ENCODE peak calls at places on chromosomes 7 and 10, in four cellular contexts. E, V, A and Z are unnamed samples.

GRCh38 chr7:95960706-95961244 is 188.4 kb downstream of the DYNC1I1 start:
- DNase-seq in V (no peak), E (no peak), A (no peak), Z (no peak)

GRCh38 chr7:6423942-6424701 is 23.6 kb downstream of the DAGLB start:
- DNase-seq in E (no peak), V (no peak), A (no peak), Z (peak)

GRCh38 chr10:124250506-124250905 is 157.1 kb upstream of the CHST15 start:
- DNase-seq in E (no peak), V (no peak), A (no peak), Z (no peak)

GRCh38 chr10:116787893-116788665 is 45.7 kb upstream of the HSPA12A start:
- DNase-seq in E (peak), A (peak), V (no peak), Z (peak)

GRCh38 chr10:30058111-30058510 is 1.3 kb downstream of the JCAD start:
- DNase-seq in E (no peak), V (no peak), A (no peak), Z (no peak)

GRCh38 chr10:123270806-123271205 is 116.6 kb downstream of the BUB3 start:
- DNase-seq in E (no peak), V (no peak), A (no peak), Z (no peak)

GRCh38 chr10:133379152-133379800 is at the start of gene PAOX:
- DNase-seq in V (no peak), E (no peak), A (peak), Z (peak)

GRCh38 chr7:127648986-127649385 is 3.0 kb upstream of the SND1 start:
- DNase-seq in V (no peak), A (no peak), E (no peak), Z (no peak)

GRCh38 chr10:103688451-103688850 is 166.9 kb downstream of the SH3PXD2A start:
- DNase-seq in V (no peak), A (no peak), E (no peak), Z (no peak)

GRCh38 chr7:64872809-64873500 is 30.1 kb upstream of the ZNF273 start:
- DNase-seq in V (no peak), E (no peak), A (no peak), Z (peak)

GRCh38 chr7:2699289-2699620 is 11.3 kb downstream of the AMZ1 start:
- DNase-seq in A (no peak), E (no peak), V (no peak), Z (no peak)

GRCh38 chr10:1205450-1206030 is 149.4 kb downstream of the WDR37 start:
- DNase-seq in A (no peak), V (no peak), E (no peak), Z (no peak)

GRCh38 chr10:119667562-119668328 is 16.6 kb downstream of the BAG3 start:
- DNase-seq in A (no peak), V (no peak), E (peak), Z (peak)

GRCh38 chr10:23294638-23295247 is 49.9 kb downstream of the C10orf67 start:
- DNase-seq in A (no peak), E (no peak), V (no peak), Z (no peak)

GRCh38 chr10:176677-177076 is 41.4 kb downstream of the ZMYND11 start:
- DNase-seq in E (no peak), A (no peak), V (no peak), Z (no peak)
- TF ChIP-seq CREM in E (no peak), A (no peak), V (no peak), Z (no peak)

DNA sequence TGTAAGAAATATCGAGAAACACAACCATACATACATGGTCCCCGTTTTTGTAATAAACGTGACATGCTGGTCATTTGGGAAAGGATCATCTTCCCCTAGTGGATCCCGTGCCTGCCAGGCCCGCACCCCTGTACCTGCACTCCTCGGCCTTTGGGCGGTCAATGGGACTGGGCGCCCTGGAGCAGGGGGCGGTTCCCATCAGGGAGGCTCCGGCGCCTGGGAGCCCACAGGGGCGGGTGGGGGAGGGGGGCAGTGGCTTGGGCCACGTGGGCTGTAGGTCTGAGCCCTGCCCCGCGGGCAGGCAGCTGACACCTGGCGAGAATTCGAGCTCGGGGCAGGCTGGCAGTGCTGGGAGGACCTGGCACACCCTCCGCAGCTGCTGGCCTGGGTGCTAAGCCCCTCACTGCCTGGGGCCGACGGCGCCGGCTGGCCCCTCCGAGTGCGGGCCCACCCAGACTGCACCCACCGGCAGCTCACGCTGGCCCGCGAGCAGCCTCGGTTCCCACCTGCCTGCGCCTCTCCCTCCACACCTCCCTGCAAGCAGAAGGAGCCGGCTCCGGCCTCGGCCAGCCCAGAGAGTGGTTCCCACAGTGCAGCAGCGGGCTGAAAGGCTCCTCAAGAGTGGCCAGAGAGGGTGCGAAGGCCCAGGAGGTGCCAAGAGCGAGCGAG is 361.6 kb upstream of the GRM3 start:
- DNase-seq in V (no peak), E (no peak), A (peak), Z (no peak)
- TF ChIP-seq CREM in V (no peak), E (no peak), A (no peak), Z (no peak)

DNA sequence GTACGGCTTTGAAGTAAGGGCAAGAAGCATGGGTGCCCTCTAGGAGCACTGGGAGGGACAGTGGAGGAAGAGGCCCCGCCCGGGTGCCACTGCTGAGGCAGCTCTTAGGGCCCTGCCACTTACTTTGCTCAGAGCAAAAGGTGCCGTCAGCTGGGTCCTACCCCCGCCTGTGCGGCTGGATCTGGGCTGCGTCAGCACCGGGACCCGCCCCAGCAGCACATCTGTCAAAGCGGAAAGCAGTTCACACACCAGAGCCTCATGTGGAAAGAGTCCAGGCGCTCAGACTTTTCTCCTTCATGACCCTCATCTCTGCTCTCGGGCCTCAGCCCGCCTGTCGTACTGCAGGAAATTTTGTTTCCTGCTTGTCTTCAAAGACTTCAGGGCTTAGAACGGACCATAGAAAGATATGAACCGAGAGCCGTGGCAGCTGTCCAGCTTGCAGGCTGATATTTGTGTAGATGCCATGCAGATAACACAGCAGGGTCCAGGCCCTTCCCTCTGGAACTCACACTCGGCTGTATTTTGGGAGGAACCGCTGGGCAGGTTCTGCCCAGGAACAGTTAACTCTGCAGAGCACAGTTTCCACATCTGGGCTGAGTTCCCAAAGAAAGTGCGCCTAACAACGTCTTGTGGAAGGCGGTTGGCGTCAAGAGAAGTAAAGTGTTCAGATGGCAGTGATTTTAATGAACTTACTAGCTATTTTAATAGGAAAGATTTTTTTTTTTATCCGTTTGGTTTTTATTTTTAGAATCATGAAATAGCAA is 44.3 kb upstream of the PRKAR1B start:
- DNase-seq in A (no peak), V (no peak), E (no peak), Z (no peak)
- TF ChIP-seq CREM in A (no peak), V (no peak), E (no peak), Z (no peak)

GRCh38 chr10:32650246-32650655 is 204.3 kb downstream of the CCDC7 start:
- DNase-seq in A (no peak), E (no peak), V (peak), Z (no peak)
- TF ChIP-seq CREM in A (no peak), E (no peak), V (no peak), Z (no peak)

GRCh38 chr10:79178614-79179403 is 110.0 kb downstream of the ZMIZ1 start:
- DNase-seq in A (no peak), V (no peak), E (no peak), Z (peak)
- TF ChIP-seq CREM in A (no peak), V (no peak), E (no peak), Z (no peak)

GRCh38 chr7:17677408-17677807 is 262.9 kb downstream of the SNX13 start:
- DNase-seq in E (no peak), V (no peak), A (no peak), Z (no peak)
- TF ChIP-seq CREM in E (no peak), V (no peak), A (no peak), Z (no peak)